ENCODE peak calls at places on chromosomes 13 and 19, in seven cellular contexts. E, F, I, P, U, O and L are unnamed samples.

GRCh38 chr19:6271721-6272410 is 7.9 kb downstream of the MLLT1 start:
- DNase-seq in E (peak), F (no peak), I (no peak), P (no peak), U (peak), O (peak), L (peak)

GRCh38 chr19:44585371-44586141 is 27.8 kb upstream of the IGSF23 start:
- DNase-seq in E (peak), F (no peak), I (no peak), P (no peak), U (no peak), O (no peak), L (no peak)

GRCh38 chr13:99662678-99663077 is 161.4 kb downstream of the TM9SF2 start:
- DNase-seq in E (no peak), F (no peak), I (no peak), P (no peak), U (no peak), O (no peak), L (no peak)

GRCh38 chr19:56839665-56840451 is 668 bp downstream of the PEG3 start:
- DNase-seq in E (no peak), F (no peak), I (peak), P (peak), U (peak), O (peak), L (peak)

GRCh38 chr19:51450730-51451307 is 7.4 kb downstream of the SIGLEC8 start:
- DNase-seq in E (no peak), F (no peak), I (no peak), P (no peak), U (no peak), O (no peak), L (peak)

GRCh38 chr13:26787961-26788360 is 27.4 kb upstream of the GPR12 start:
- DNase-seq in E (no peak), F (no peak), I (no peak), P (no peak), U (no peak), O (no peak), L (no peak)

GRCh38 chr13:113789167-113789566 is 30.1 kb downstream of the TMEM255B start:
- DNase-seq in E (no peak), F (no peak), I (no peak), P (no peak), U (no peak), O (no peak), L (no peak)

GRCh38 chr13:45297456-45298205 is 43.4 kb downstream of the TPT1 start:
- DNase-seq in E (no peak), F (no peak), I (no peak), P (peak), U (no peak), O (no peak), L (no peak)

GRCh38 chr13:80524447-80525215 is 183.7 kb upstream of the SPRY2 start:
- DNase-seq in E (no peak), F (no peak), I (no peak), P (no peak), U (no peak), O (no peak), L (no peak)

GRCh38 chr13:31469377-31469776 is 269.6 kb downstream of the B3GLCT start:
- DNase-seq in E (no peak), F (no peak), I (no peak), P (no peak), U (no peak), O (no peak), L (no peak)

GRCh38 chr13:80048802-80049201 is 292.1 kb downstream of the SPRY2 start:
- DNase-seq in E (peak), F (peak), I (peak), P (peak), U (peak), O (peak), L (peak)

GRCh38 chr13:99374994-99375805 is 68.0 kb upstream of the GPR183 start:
- DNase-seq in E (no peak), F (no peak), I (peak), P (no peak), U (no peak), O (no peak), L (no peak)

GRCh38 chr19:19662866-19663291 is 597 bp downstream of the ATP13A1 start:
- DNase-seq in E (peak), F (no peak), I (no peak), P (no peak), U (no peak), O (no peak), L (no peak)

GRCh38 chr19:17255150-17255621 is 9.4 kb downstream of the USHBP1 start:
- DNase-seq in E (no peak), F (no peak), I (no peak), P (no peak), U (no peak), O (peak), L (no peak)

GRCh38 chr13:41631296-41631965 is 174.1 kb downstream of the RGCC start:
- DNase-seq in E (peak), F (no peak), I (no peak), P (no peak), U (no peak), O (no peak), L (no peak)

GRCh38 chr13:101346161-101346560 is 70.1 kb downstream of the NALCN start:
- DNase-seq in E (peak), F (no peak), I (no peak), P (no peak), U (no peak), O (no peak), L (no peak)

GRCh38 chr19:36489920-36490415 is 607 bp upstream of the ZNF566 start:
- DNase-seq in E (peak), F (peak), I (peak), P (peak), U (peak), O (peak), L (peak)

GRCh38 chr13:43316997-43317396 is 293.6 kb downstream of the DNAJC15 start:
- DNase-seq in E (peak), F (no peak), I (no peak), P (no peak), U (peak), O (no peak), L (no peak)

GRCh38 chr13:41496420-41497234 is 39.3 kb downstream of the RGCC start:
- DNase-seq in E (peak), F (no peak), I (no peak), P (no peak), U (no peak), O (no peak), L (no peak)

GRCh38 chr13:34256236-34256635 is 438.3 kb downstream of the RFC3 start:
- DNase-seq in E (no peak), F (no peak), I (no peak), P (no peak), U (no peak), O (no peak), L (no peak)

GRCh38 chr19:4066176-4066606 is 508 bp downstream of the ZBTB7A start:
- DNase-seq in E (no peak), F (no peak), I (no peak), P (no peak), U (no peak), O (no peak), L (no peak)

GRCh38 chr19:32404213-32404938 is 1.2 kb upstream of the DPY19L3 start:
- DNase-seq in E (no peak), F (no peak), I (no peak), P (no peak), U (no peak), O (peak), L (no peak)

GRCh38 chr13:44299544-44299943 is 74.1 kb upstream of the SERP2 start:
- DNase-seq in E (no peak), F (no peak), I (no peak), P (no peak), U (no peak), O (no peak), L (no peak)

GRCh38 chr13:94195715-94196114 is 283.8 kb downstream of the DCT start:
- DNase-seq in E (peak), F (peak), I (no peak), P (no peak), U (no peak), O (no peak), L (no peak)

GRCh38 chr13:51539887-51540286 is 44.4 kb upstream of the WDFY2 start:
- DNase-seq in E (peak), F (no peak), I (no peak), P (no peak), U (no peak), O (no peak), L (no peak)

GRCh38 chr13:59750860-59751259 is 412.9 kb downstream of the DIAPH3 start:
- DNase-seq in E (peak), F (no peak), I (no peak), P (no peak), U (no peak), O (peak), L (no peak)

GRCh38 chr13:47945738-47946137 is 55.3 kb downstream of the SUCLA2 start:
- DNase-seq in E (peak), F (no peak), I (no peak), P (no peak), U (no peak), O (no peak), L (no peak)

GRCh38 chr13:90502762-90503161 is 844.7 kb upstream of the MIR17HG start:
- DNase-seq in E (no peak), F (no peak), I (no peak), P (no peak), U (no peak), O (no peak), L (no peak)

GRCh38 chr19:42279902-42280760 is 11.1 kb downstream of the CIC start:
- DNase-seq in E (peak), F (peak), I (no peak), P (peak), U (peak), O (peak), L (peak)

GRCh38 chr13:96104516-96104915 is 14.6 kb downstream of the HS6ST3 start:
- DNase-seq in E (no peak), F (no peak), I (no peak), P (no peak), U (no peak), O (no peak), L (no peak)

DNA sequence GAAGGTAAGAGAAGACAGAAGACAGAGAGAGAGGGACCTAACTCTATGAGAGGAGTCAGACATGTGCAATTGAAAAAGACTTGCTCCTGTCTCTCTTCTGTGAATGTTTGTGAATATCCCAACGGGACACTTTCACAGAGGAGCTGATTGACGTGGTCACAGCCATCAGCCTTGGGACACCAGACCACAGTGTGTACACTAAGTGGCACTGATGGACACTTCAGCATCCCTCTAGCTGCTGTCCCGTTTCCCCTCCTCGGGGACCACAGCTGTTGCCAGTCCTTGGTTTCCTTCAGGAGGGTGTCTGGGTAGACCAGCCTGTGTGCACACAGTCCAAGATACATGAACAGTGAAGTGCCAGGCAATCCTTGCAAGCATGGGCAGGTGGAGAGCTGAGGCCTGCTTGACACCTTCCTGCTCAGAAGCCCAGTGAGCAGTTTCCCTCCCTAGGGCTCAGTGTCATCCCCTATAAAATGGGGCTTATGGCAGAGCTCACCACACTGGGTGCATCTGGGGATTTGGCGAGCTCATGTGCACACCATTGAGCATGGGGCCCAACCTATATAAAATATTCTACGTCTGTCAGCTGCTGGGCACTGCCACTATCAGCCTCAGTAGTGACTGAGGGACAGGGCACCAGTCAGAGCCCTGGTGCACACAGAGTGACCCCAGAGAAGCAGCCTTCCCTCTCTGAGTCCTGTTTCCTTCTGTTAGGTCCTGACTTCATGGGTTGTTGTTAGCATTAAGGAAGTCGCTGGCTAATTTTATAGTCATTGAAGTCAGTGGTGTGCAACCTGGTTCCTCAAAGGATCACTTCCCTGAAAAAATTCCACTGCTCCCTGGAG is 4.3 kb upstream of the USF2 start:
- DNase-seq in E (no peak), F (no peak), I (no peak), P (no peak), U (no peak), O (peak), L (peak)
- TF ChIP-seq POLR2A in E (no peak), F (no peak), I (no peak), P (peak), U (no peak), O (no peak), L (no peak)

GRCh38 chr19:1105873-1106840 is 2.4 kb downstream of the GPX4 start:
- DNase-seq in E (no peak), F (no peak), I (no peak), P (no peak), U (no peak), O (no peak), L (no peak)

GRCh38 chr19:1103691-1104451 is at the start of gene GPX4:
- DNase-seq in E (peak), F (peak), I (peak), P (peak), U (peak), O (peak), L (peak)

GRCh38 chr19:1105217-1105872 is 1.6 kb downstream of the GPX4 start:
- DNase-seq in E (peak), F (no peak), I (no peak), P (no peak), U (no peak), O (no peak), L (no peak)

GRCh38 chr19:1102407-1103106 is 1.2 kb upstream of the GPX4 start:
- DNase-seq in E (peak), F (peak), I (no peak), P (peak), U (no peak), O (peak), L (peak)

DNA sequence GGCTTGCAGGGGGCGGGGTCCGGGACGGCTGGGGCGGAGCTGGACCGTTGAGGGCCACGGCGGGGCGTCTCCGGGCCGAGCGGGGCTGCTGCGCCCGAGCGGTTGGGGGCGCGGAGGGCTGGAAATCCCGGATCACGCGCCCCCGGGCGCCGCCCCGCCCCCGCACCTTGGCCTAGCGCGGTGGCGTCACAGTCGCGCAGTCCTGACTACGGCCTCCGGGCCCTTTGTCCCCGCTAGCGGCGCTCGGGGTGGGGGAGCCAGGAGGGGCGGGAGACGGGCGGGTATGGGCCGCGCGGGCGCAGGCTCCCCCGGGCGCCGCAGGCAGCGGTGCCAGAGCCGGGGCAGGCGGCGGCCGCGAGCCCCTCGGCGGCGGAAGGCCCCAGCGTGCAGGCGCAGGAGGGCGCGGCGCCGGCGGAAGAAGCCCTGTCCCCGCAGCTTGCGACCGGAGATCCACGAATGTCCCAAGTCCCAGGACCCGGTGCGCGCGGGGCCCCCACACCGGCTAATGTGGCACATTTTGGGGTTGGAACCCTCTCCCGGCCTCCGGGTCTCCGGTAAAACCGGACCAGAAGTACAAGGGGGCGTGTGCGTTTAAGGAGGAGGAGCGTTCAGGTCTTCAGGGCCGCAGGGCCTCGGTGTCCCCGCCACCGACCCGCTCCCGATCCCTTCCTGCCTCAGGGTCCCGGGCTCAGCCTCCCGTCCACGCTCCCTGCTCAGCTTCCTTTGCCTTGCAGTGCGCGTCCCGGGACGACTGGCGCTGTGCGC is 840 bp downstream of the GPX4 start:
- DNase-seq in E (peak), F (peak), I (no peak), P (peak), U (peak), O (peak), L (peak)
- TF ChIP-seq POLR2A in E (peak), F (peak), I (no peak), P (no peak), U (no peak), O (no peak), L (no peak)

GRCh38 chr19:38712161-38712748 is 32.0 kb downstream of the CAPN12 start:
- DNase-seq in E (no peak), F (no peak), I (no peak), P (no peak), U (no peak), O (no peak), L (no peak)
- TF ChIP-seq POLR2A in E (no peak), F (no peak), I (no peak), P (no peak), U (no peak), O (no peak), L (no peak)

DNA sequence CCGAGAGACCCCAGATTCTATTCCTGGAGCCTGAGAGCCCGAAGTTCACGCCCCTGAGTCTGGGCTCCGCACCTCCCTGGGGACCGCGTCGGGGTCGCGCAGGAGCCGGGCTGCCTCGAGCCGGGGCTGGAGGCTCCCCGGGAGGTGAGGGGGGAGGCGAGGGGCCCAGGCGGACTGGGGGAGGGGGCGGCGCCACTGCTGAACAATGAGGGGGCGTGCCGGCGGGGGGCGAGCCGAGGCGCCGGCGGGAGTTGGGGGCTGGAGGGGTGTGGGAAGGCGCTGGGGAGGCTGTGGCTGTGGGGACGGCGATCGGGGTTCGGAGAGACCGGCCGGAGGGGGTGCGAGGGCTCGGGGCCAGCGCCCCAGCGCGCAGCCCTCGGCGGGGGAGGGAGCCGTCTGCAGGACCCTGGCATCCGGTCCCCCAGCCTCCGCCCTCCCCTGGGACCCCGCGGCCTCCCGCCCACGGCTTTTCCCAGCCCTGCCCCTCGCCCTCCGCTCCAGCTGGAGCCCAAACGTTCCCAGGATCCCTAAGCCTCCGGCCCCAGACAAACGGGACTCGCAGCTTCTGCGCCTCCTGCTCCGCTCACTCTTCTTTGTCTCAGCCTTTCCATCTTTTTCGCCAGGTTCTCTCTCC is 917 bp downstream of the PLEKHG2 start:
- DNase-seq in E (peak), F (no peak), I (no peak), P (no peak), U (peak), O (peak), L (no peak)
- TF ChIP-seq POLR2A in E (peak), F (peak), I (no peak), P (no peak), U (no peak), O (no peak), L (peak)

GRCh38 chr19:55643003-55643732 is at the start of gene ZNF581:
- DNase-seq in E (peak), F (peak), I (no peak), P (peak), U (peak), O (peak), L (peak)
- TF ChIP-seq POLR2A in E (peak), F (peak), I (no peak), P (peak), U (peak), O (peak), L (no peak)

GRCh38 chr19:50025794-50026549 is at the start of gene ZNF473:
- DNase-seq in E (peak), F (peak), I (peak), P (peak), U (peak), O (peak), L (peak)
- TF ChIP-seq POLR2A in E (peak), F (peak), I (no peak), P (no peak), U (peak), O (peak), L (no peak)

DNA sequence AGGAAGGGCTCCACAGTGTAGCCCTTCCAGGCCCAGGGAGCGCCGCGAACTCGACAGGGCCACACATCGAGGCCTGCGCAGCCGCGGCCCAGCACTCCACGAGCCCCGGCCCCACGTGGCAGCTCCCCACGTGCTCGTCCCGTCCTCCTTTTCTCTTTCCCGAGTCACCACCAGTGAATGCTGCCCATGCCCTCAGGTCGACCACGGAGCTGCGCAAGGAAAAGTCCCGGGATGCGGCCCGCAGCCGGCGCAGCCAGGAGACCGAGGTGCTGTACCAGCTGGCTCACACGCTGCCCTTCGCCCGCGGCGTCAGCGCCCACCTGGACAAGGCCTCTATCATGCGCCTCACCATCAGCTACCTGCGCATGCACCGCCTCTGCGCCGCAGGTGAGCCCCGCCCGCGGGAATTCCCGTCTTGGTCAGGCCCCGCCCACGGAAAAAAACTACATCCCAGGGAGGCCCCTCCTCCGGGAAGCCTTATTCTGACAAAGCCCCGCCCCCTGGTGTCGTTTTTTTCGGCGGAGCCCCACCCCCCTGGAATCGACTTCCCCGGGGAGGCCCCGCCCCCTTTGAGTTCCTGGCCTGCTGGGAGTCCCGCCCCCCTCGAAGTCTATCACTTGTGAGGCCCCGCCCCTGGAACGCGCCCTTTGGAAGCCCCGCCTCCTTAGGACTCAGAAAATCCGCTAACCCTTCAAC is 7.0 kb downstream of the HIF3A start:
- DNase-seq in E (no peak), F (no peak), I (no peak), P (peak), U (peak), O (peak), L (peak)
- TF ChIP-seq POLR2A in E (no peak), F (no peak), I (no peak), P (no peak), U (no peak), O (peak), L (no peak)

DNA sequence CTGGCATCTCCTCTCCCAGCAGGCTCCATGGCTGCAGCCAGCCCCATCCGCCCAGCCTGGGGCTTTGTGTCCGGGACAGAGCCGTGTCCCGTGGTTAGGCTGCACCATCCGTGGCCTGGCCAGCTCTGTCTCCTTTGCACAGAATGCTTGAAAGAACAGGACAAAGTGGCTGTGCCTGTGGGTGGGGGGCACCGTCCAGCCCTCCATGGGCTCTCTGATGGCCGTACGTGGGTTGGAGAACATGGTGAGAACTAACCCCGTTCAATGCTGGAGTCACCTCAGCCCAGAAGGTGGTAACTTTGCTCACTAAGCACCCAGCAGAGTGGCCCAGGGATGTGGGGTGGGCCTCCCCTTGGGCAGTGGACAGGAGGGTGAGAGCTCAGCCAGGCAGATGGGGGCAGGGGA is 2.8 kb downstream of the RPS15 start:
- DNase-seq in E (no peak), F (no peak), I (no peak), P (no peak), U (no peak), O (no peak), L (no peak)
- TF ChIP-seq POLR2A in E (no peak), F (no peak), I (no peak), P (no peak), U (no peak), O (no peak), L (no peak)